ENCODE peak calls at places on chromosomes 16 and 17, in six cellular contexts. S is M059J, O is NCI-H510A, K is esophagus muscularis mucosa, U is bronchial epithelial cell, V is 8988T. A is an unnamed sample.

GRCh38 chr16:67560827-67561342 is 1.4 kb upstream of the CTCF start:
- DNase-seq in K (no peak), V (no peak), U (no peak), S (peak; percentile 27), O (no peak), A (no peak)

GRCh38 chr17:77875881-77876509 is 82.5 kb upstream of the TNRC6C start:
- DNase-seq in K (no peak), O (no peak), S (peak; percentile 51), V (peak; percentile 72), U (no peak), A (no peak)

GRCh38 chr17:7139400-7139799 is 24.8 kb upstream of the ASGR2 start:
- DNase-seq in V (no peak), S (no peak), O (no peak), U (no peak), K (no peak), A (no peak)

GRCh38 chr16:75238853-75239371 is 12.5 kb downstream of the BCAR1 start:
- DNase-seq in K (no peak), O (no peak), U (no peak), V (no peak), S (peak; percentile 82), A (no peak)

GRCh38 chr16:62038646-62039045 is 2.4 kb upstream of the CDH8 start:
- DNase-seq in O (no peak), K (no peak), U (no peak), V (no peak), S (no peak), A (no peak)

GRCh38 chr16:78504391-78504945 is 405.0 kb downstream of the WWOX start:
- DNase-seq in U (no peak), O (no peak), V (no peak), S (no peak), K (no peak), A (no peak)

GRCh38 chr16:19804538-19805323 is 79.9 kb downstream of the GPRC5B start:
- DNase-seq in V (no peak), O (peak; percentile 98), K (no peak), U (peak; percentile 74), S (peak; percentile 12), A (no peak)

GRCh38 chr17:64781394-64781793 is 119.3 kb upstream of the SMURF2 start:
- DNase-seq in K (no peak), V (no peak), O (peak; percentile 17), S (no peak), U (peak; percentile 29), A (peak; percentile 90)

GRCh38 chr17:79971651-79972050 is 64.0 kb downstream of the TBC1D16 start:
- DNase-seq in U (no peak), S (no peak), K (no peak), O (no peak), V (no peak), A (no peak)

GRCh38 chr17:60356947-60357346 is 35.0 kb downstream of the USP32 start:
- DNase-seq in O (no peak), K (no peak), U (no peak), S (no peak), V (no peak), A (no peak)

GRCh38 chr17:78324391-78325075 is 35.3 kb downstream of the SOCS3 start:
- DNase-seq in U (no peak), S (peak; percentile 94), V (no peak), O (no peak), K (peak; percentile 97), A (no peak)

GRCh38 chr17:36468903-36469635 is 17.4 kb upstream of the ZNHIT3 start:
- DNase-seq in V (no peak), K (no peak), S (no peak), U (no peak), O (no peak), A (no peak)

GRCh38 chr16:14496786-14497185 is 133.3 kb downstream of the PARN start:
- DNase-seq in K (no peak), V (no peak), S (no peak), O (no peak), U (no peak), A (no peak)

GRCh38 chr16:62194828-62195227 is 158.6 kb upstream of the CDH8 start:
- DNase-seq in U (peak; percentile 6), V (no peak), K (no peak), S (peak; percentile 9), O (no peak), A (no peak)

GRCh38 chr16:12417830-12418229 is 385.9 kb downstream of the CPPED1 start:
- DNase-seq in V (no peak), O (no peak), K (no peak), U (no peak), S (no peak), A (no peak)

GRCh38 chr16:20385844-20386832 is 18.4 kb downstream of the PDILT start:
- DNase-seq in O (peak; percentile 41), V (peak; percentile 20), S (peak; percentile 41), K (no peak), U (peak; percentile 42), A (peak; percentile 72)

GRCh38 chr16:13110124-13110796 is 208.9 kb downstream of the SHISA9 start:
- DNase-seq in O (no peak), S (peak; percentile 92), V (peak; percentile 4), U (peak; percentile 3), K (no peak), A (no peak)

GRCh38 chr17:48051278-48051677 is 3.1 kb downstream of the NFE2L1 start:
- DNase-seq in K (no peak), U (no peak), S (no peak), O (no peak), V (no peak), A (no peak)

GRCh38 chr16:89099905-89100304 is 6.3 kb downstream of the ACSF3 start:
- DNase-seq in S (no peak), V (no peak), U (no peak), O (no peak), K (no peak), A (no peak)

GRCh38 chr16:50210266-50211038 is 55.9 kb upstream of the ADCY7 start:
- DNase-seq in V (peak; percentile 41), S (peak; percentile 82), K (no peak), O (peak; percentile 36), U (peak; percentile 65), A (peak; percentile 85)

GRCh38 chr17:42270596-42270995 is 5.6 kb downstream of the STAT5B start:
- DNase-seq in O (no peak), U (no peak), S (no peak), V (no peak), K (no peak), A (no peak)

GRCh38 chr17:65809366-65809765 is 247.9 kb upstream of the AXIN2 start:
- DNase-seq in O (no peak), S (no peak), U (peak; percentile 55), V (no peak), K (no peak), A (no peak)

GRCh38 chr17:31582151-31582907 is 190.9 kb downstream of the RAB11FIP4 start:
- DNase-seq in S (peak; percentile 97), K (no peak), V (no peak), O (no peak), U (no peak), A (peak; percentile 76)

GRCh38 chr16:72856797-72857196 is 191.1 kb downstream of the ZFHX3 start:
- DNase-seq in U (peak; percentile 7), S (no peak), K (no peak), V (no peak), O (no peak), A (peak; percentile 47)

GRCh38 chr17:42751628-42752027 is 6.8 kb upstream of the EZH1 start:
- DNase-seq in U (no peak), K (no peak), O (no peak), S (no peak), V (no peak), A (no peak)

GRCh38 chr17:79803997-79804855 is 7.3 kb upstream of the CBX8 start:
- DNase-seq in U (peak; percentile 20), S (no peak), K (no peak), V (no peak), O (no peak), A (no peak)

A was measured in upper lobe of right lung.